ENCODE peak calls at places on chromosome 18, in four cellular contexts. One of them, this sample, is unnamed.

GRCh38 chr18:44804033-44804432 is 123.3 kb downstream of the SETBP1 start:
- DNase-seq in K562: no peak
- DNase-seq in GM12878: no peak
- DNase-seq in HL-60: no peak
- DNase-seq in this sample: no peak

GRCh38 chr18:78804206-78805030 is 175.2 kb upstream of the SALL3 start:
- DNase-seq in GM12878: no peak
- DNase-seq in K562: no peak
- DNase-seq in HL-60: no peak
- DNase-seq in this sample: no peak

GRCh38 chr18:25067291-25068050 is 284.5 kb downstream of the ZNF521 start:
- DNase-seq in GM12878: no peak
- DNase-seq in HL-60: no peak
- DNase-seq in K562: no peak
- DNase-seq in this sample: no peak

GRCh38 chr18:22564036-22564435 is 146.3 kb upstream of the CTAGE1 start:
- DNase-seq in K562: no peak
- DNase-seq in GM12878: no peak
- DNase-seq in HL-60: no peak
- DNase-seq in this sample: no peak

GRCh38 chr18:34977787-34978532 is 63.3 kb upstream of the MAPRE2 start:
- DNase-seq in HL-60: peak
- DNase-seq in K562: peak
- DNase-seq in GM12878: no peak
- DNase-seq in this sample: peak

GRCh38 chr18:9919564-9920232 is 5.9 kb downstream of the VAPA start:
- DNase-seq in K562: no peak
- DNase-seq in GM12878: no peak
- DNase-seq in HL-60: no peak
- DNase-seq in this sample: no peak

GRCh38 chr18:79580481-79581171 is 99.0 kb upstream of the CTDP1 start:
- DNase-seq in HL-60: no peak
- DNase-seq in K562: no peak
- DNase-seq in GM12878: no peak
- DNase-seq in this sample: no peak

GRCh38 chr18:79399275-79400081 is 3.7 kb downstream of the NFATC1 start:
- DNase-seq in GM12878: no peak
- DNase-seq in HL-60: no peak
- DNase-seq in K562: no peak
- DNase-seq in this sample: no peak

GRCh38 chr18:6044773-6045172 is 149.5 kb upstream of the TMEM200C start:
- DNase-seq in GM12878: no peak
- DNase-seq in K562: no peak
- DNase-seq in HL-60: no peak
- DNase-seq in this sample: no peak

GRCh38 chr18:74768096-74768495 is 170.4 kb downstream of the ZNF407 start:
- DNase-seq in HL-60: no peak
- DNase-seq in K562: no peak
- DNase-seq in GM12878: no peak
- DNase-seq in this sample: no peak

GRCh38 chr18:2494921-2495320 is 76.4 kb downstream of the METTL4 start:
- DNase-seq in GM12878: no peak
- DNase-seq in HL-60: no peak
- DNase-seq in K562: no peak
- DNase-seq in this sample: no peak

GRCh38 chr18:43875496-43875895 is 598.2 kb upstream of the SYT4 start:
- DNase-seq in GM12878: no peak
- DNase-seq in HL-60: no peak
- DNase-seq in K562: no peak
- DNase-seq in this sample: no peak

GRCh38 chr18:9333441-9334350 is 877 bp upstream of the TWSG1 start:
- DNase-seq in HL-60: no peak
- DNase-seq in K562: no peak
- DNase-seq in GM12878: no peak
- DNase-seq in this sample: peak

GRCh38 chr18:2549462-2549861 is 21.8 kb downstream of the METTL4 start:
- DNase-seq in GM12878: no peak
- DNase-seq in K562: no peak
- DNase-seq in HL-60: no peak
- DNase-seq in this sample: no peak

DNA sequence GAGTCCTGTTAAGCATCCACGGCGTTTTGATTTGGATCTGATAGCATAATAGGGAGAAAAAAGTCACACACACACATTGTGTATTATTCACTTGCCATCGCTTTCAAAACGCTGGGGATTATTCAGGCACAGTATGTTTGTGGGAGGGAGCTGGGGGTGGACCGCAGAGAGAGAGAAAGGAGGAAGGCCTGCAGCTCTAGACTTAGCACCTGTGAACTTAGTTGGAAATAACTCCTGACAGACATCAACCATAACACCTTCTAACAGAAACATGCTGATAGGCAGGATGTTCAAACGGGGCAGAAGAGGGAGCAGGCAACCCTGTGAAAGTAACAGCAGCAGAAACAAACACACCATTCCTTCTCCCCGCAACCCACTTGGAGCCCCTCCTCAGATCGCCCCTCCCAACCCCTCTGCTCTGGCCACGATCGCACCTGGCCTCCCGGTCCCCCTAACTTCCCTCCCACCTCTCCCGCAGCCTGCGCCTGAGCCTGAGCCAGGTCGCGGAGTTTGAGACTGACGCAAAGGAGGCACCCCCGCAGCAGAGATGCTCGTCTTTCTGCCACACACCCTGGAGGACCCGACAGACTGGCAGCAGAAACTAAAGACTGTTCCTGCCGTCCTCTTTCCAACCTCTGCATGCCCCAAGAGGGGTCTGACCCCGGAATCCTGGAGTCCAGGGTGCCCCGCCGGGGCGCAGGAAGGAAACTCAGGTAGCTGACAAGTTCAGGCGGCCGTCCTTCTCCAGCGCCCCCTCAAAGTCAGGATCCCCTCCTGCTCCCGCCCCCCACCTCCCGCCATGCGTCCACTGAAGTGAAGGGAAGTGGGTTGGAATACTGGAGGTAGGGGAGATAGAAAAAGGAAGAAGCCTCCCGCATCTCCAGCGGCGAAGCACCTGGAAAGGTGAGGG is 738 bp downstream of the CHST9 start:
- DNase-seq in K562: no peak
- DNase-seq in HL-60: no peak
- DNase-seq in GM12878: no peak
- DNase-seq in this sample: no peak
- TF ChIP-seq SPI1 in K562: no peak
- TF ChIP-seq SPI1 in HL-60: no peak
- TF ChIP-seq SPI1 in GM12878: no peak
- TF ChIP-seq SPI1 in this sample: no peak

DNA sequence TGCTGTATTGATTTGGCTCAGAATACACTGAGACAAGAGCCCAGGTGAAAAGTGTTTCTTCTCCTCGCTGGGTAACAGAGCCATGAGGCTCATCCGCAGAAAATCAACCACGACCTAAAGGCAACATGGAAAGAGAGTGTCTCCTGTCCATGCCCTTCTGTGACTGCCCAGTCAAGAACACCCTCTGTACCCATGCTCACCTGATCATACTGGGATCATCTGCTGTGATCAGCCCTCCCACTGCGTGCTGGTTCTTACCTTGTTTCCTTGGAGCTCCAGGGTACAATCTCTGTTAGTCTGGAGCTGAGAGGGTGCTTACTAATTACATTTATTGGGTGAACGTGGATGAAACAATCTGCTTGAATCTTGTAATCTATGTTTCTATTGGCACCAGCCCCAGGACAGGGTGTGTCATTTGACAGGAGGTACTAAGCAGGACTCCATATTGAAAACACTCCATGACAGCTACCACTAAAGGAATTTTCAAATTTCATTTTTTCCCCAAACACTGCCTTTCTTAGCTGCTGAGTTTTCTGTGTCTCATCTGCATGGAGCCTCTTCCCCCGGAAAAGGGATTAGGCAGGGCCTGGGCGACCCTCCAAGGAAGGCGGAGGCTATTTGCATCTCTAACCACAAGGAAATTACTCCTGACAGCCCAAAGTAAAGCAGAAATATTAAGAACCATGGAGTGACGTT is 39.7 kb upstream of the GRP start:
- DNase-seq in K562: no peak
- DNase-seq in GM12878: no peak
- DNase-seq in HL-60: no peak
- DNase-seq in this sample: no peak
- TF ChIP-seq SPI1 in K562: no peak
- TF ChIP-seq SPI1 in GM12878: no peak
- TF ChIP-seq SPI1 in HL-60: no peak
- TF ChIP-seq SPI1 in this sample: no peak

GRCh38 chr18:48155856-48156255 is 225.4 kb upstream of the SMAD2 start:
- DNase-seq in GM12878: no peak
- DNase-seq in HL-60: no peak
- DNase-seq in K562: no peak
- DNase-seq in this sample: no peak
- TF ChIP-seq SPI1 in GM12878: no peak
- TF ChIP-seq SPI1 in HL-60: no peak
- TF ChIP-seq SPI1 in K562: no peak
- TF ChIP-seq SPI1 in this sample: no peak

GRCh38 chr18:13464432-13465125 is 246.0 kb downstream of the LDLRAD4 start:
- DNase-seq in K562: no peak
- DNase-seq in HL-60: peak
- DNase-seq in GM12878: peak
- DNase-seq in this sample: peak
- TF ChIP-seq SPI1 in K562: no peak
- TF ChIP-seq SPI1 in HL-60: peak
- TF ChIP-seq SPI1 in GM12878: peak
- TF ChIP-seq SPI1 in this sample: peak

DNA sequence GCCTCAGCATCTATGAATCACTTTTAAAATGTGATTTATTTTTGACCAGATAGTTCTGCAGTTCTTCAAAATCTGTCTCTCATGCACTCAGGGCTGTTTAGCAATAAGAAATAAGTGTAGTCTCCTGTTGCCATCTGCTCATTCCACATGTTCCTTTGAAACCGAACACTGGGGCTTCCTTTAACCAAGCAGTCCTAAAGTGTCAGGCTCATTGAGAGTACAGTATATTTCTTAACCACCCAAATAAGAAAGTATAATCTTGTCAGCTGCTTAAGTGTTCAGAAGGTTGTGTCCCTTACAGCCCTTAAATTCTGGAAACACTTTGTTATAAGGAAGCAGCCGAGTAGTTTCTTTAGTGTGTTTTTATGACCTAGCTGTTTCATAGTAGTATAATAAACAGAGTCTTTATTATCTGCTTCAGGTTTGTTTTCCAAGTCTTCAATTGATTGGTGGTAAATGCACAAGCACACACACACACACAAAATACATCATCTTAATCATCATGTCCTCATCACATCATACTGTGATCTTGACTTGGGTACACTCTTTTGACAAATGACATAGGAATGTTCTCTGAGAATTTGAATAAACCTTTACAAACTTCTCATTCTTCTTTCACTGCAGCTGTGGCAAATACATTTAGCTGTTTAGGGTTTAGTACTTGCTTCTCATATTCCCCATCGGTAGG is 10.4 kb downstream of the WDR7 start:
- DNase-seq in K562: no peak
- DNase-seq in GM12878: no peak
- DNase-seq in HL-60: no peak
- DNase-seq in this sample: no peak
- TF ChIP-seq SPI1 in K562: no peak
- TF ChIP-seq SPI1 in GM12878: no peak
- TF ChIP-seq SPI1 in HL-60: no peak
- TF ChIP-seq SPI1 in this sample: no peak

DNA sequence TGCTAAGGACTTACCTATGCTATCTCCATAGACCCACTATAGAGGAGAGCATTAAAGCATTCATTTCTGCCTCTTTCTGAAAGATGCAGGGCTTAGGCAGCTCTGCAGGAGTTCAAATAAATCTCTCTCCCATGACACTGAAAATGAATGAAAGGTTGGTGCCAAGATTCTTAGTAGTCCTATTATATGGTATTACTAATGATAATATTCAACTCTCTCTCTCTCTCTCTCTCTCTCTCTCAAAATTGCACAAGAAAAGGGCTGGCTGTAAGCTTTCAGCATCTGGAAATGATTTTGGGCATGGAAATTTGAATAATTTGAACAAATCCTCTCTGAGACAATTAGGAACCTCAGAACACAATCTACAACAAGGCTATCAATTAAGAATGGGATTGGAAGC is 433.7 kb downstream of the MBD2 start:
- DNase-seq in K562: no peak
- DNase-seq in HL-60: no peak
- DNase-seq in GM12878: no peak
- DNase-seq in this sample: no peak
- TF ChIP-seq SPI1 in K562: no peak
- TF ChIP-seq SPI1 in HL-60: no peak
- TF ChIP-seq SPI1 in GM12878: no peak
- TF ChIP-seq SPI1 in this sample: no peak

DNA sequence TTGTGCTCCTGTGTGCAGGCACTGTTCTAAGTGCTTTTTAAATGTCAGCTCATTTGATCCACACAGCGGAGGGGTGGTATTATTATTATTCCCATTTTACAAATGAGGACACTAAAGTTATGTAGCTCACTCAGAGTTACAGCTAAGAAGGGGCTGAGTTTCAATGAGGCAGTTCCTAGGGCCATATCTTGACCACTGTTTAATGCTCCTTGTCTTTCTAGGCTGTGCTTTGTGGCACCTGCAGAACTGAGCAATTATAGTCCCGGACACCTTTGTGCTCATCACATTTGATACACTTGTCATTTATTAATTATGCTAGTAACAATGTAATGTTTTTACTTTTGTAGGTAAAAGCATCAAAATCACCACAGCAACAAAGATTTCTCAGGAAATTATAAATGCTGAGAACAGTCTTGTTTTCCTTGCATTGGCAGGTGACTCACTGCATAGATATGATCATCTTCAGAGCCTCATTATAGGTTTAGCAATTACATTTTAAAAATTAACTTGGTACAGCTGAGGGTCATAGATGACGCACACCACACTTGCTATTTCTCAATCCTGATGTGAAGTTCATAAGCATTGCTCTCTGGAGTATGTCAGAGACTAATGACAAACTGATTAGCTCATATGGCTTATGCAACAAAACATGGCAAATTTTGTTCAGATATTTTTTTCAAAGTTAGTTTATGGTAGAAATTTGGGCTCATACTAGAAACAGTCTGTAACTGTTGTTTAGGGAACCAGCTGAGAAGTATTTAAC is 366.8 kb downstream of the TGIF1 start:
- DNase-seq in HL-60: peak
- DNase-seq in GM12878: no peak
- DNase-seq in K562: no peak
- DNase-seq in this sample: no peak
- TF ChIP-seq SPI1 in HL-60: no peak
- TF ChIP-seq SPI1 in GM12878: no peak
- TF ChIP-seq SPI1 in K562: no peak
- TF ChIP-seq SPI1 in this sample: no peak

GRCh38 chr18:40583671-40584070 is 1371.4 kb upstream of the PIK3C3 start:
- DNase-seq in K562: no peak
- DNase-seq in GM12878: no peak
- DNase-seq in HL-60: no peak
- DNase-seq in this sample: no peak
- TF ChIP-seq SPI1 in K562: no peak
- TF ChIP-seq SPI1 in GM12878: no peak
- TF ChIP-seq SPI1 in HL-60: no peak
- TF ChIP-seq SPI1 in this sample: no peak

This sample was measured in GM12891.